ENCODE peak calls at places on chromosomes 7 and 10, in ten cellular contexts. P, B, E, O, F, T, R, C, I and A are unnamed samples.

GRCh38 chr10:100713859-100714565 is 31.4 kb upstream of the PAX2 start:
- DNase-seq in P (no peak), T (peak; percentile 39), E (no peak), R (no peak), I (no peak), B (peak; percentile 63), F (no peak), C (no peak), O (no peak), A (no peak)

GRCh38 chr10:128803790-128804189 is 663.3 kb upstream of the MGMT start:
- DNase-seq in B (no peak), P (no peak), R (no peak), O (no peak), E (no peak), T (no peak), I (peak; percentile 48), C (no peak), F (no peak), A (no peak)

GRCh38 chr7:139673230-139673629 is 104.6 kb downstream of the HIPK2 start:
- DNase-seq in O (no peak), E (peak; percentile 35), C (no peak), P (no peak), T (no peak), I (no peak), R (no peak), B (no peak), F (no peak), A (no peak)

GRCh38 chr10:28945959-28946358 is 268.6 kb downstream of the BAMBI start:
- DNase-seq in T (no peak), R (no peak), P (no peak), F (no peak), E (no peak), C (no peak), O (no peak), B (no peak), I (no peak), A (no peak)

GRCh38 chr10:33878238-33878637 is 543.8 kb upstream of the NRP1 start:
- DNase-seq in R (no peak), T (no peak), I (no peak), O (no peak), P (no peak), F (no peak), E (no peak), C (no peak), B (no peak), A (no peak)

GRCh38 chr7:988426-988911 is 5.5 kb downstream of the CYP2W1 start:
- DNase-seq in O (peak; percentile 48), P (no peak), I (no peak), R (no peak), E (peak; percentile 38), T (no peak), C (no peak), B (peak; percentile 78), F (peak; percentile 50), A (peak; percentile 67)

GRCh38 chr7:100493476-100494264 is 9.9 kb downstream of the NYAP1 start:
- DNase-seq in F (peak; percentile 61), P (no peak), C (no peak), B (peak; percentile 92), R (peak; percentile 33), T (no peak), O (peak; percentile 65), E (peak; percentile 61), I (peak; percentile 73), A (peak; percentile 76)

GRCh38 chr7:90613088-90613498 is 17.0 kb downstream of the CDK14 start:
- DNase-seq in O (no peak), P (no peak), T (no peak), R (no peak), E (no peak), C (no peak), F (no peak), B (no peak), I (no peak), A (no peak)

GRCh38 chr7:150388709-150389531 is 9.8 kb downstream of the ZNF775 start:
- DNase-seq in P (no peak), F (peak; percentile 75), E (peak; percentile 80), I (no peak), R (peak; percentile 98), C (peak; percentile 23), B (peak; percentile 88), O (no peak), T (peak; percentile 95), A (peak; percentile 81)

GRCh38 chr7:116771640-116772039 is 90.7 kb upstream of the CAPZA2 start:
- DNase-seq in B (no peak), C (no peak), I (no peak), F (no peak), P (no peak), O (no peak), E (peak; percentile 59), T (no peak), R (no peak), A (no peak)

GRCh38 chr7:2523461-2523905 is 3.9 kb downstream of the LFNG start:
- DNase-seq in R (no peak), I (peak; percentile 83), E (peak; percentile 70), P (no peak), C (no peak), T (no peak), F (peak; percentile 76), O (no peak), B (peak; percentile 91), A (no peak)

GRCh38 chr10:93336110-93336509 is 146.0 kb downstream of the MYOF start:
- DNase-seq in O (no peak), C (no peak), T (no peak), I (no peak), E (no peak), P (no peak), R (no peak), F (no peak), B (no peak), A (no peak)

GRCh38 chr7:151897201-151897711 is 20.3 kb upstream of the PRKAG2 start:
- DNase-seq in P (no peak), T (peak; percentile 53), B (no peak), R (no peak), E (peak; percentile 38), I (peak; percentile 62), F (peak; percentile 43), O (no peak), C (no peak), A (no peak)

GRCh38 chr7:80508440-80508839 is 3.4 kb downstream of the GNAT3 start:
- DNase-seq in O (no peak), B (no peak), C (no peak), F (no peak), E (no peak), I (no peak), T (no peak), P (no peak), R (no peak), A (no peak)

GRCh38 chr10:58414270-58415041 is 29.2 kb downstream of the TFAM start:
- DNase-seq in F (no peak), P (peak; percentile 82), T (no peak), B (no peak), E (no peak), R (peak; percentile 68), C (peak; percentile 11), I (no peak), O (no peak), A (peak; percentile 11)

GRCh38 chr7:120716306-120716705 is 141.6 kb downstream of the TSPAN12 start:
- DNase-seq in E (no peak), F (no peak), P (no peak), I (no peak), C (no peak), T (no peak), B (no peak), R (no peak), O (no peak), A (no peak)

DNA sequence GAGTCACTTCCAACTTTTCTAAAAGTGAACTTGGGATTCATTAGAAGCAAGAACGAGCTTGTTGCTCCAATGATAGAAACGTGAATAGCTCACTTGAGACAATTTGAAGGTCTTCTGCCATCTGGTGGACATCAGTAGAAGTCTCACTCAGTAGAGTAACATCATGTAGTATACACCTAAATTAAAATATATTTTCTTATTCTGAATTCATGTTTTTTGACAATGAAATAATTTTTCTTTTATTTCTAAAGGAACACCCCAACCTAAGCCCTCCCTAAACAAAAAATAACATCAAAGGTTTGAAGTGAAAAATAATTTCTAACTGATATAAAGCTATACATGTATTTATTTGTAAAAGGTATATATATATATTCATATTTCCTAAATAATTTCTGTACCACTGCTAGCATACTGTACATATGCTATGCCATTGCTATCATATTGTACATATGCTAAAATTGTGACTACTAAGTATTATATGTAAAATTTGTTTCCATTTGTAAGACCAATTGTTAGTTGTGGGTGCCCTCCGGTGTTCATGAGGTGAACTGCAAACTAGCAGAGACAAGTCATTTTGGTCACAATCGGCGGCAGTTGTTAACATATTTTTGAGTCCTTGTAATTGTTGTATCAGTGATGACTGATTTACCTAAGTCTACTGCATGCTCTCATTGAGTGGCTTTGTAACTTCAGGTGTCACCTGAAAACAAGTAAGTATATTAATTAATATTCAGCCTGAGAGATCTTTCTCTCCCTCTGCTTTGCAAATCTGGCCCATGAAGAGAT is 121.9 kb downstream of the PTPRZ1 start:
- DNase-seq in P (peak; percentile 77), C (peak; percentile 74), E (peak; percentile 50), F (peak; percentile 72), B (no peak), R (peak; percentile 70), O (peak; percentile 60), I (peak; percentile 68), T (no peak), A (peak; percentile 50)
- TF ChIP-seq EP300 in P (no peak), C (no peak), E (no peak), F (no peak), B (no peak), R (no peak), O (no peak), I (no peak), T (no peak), A (no peak)

DNA sequence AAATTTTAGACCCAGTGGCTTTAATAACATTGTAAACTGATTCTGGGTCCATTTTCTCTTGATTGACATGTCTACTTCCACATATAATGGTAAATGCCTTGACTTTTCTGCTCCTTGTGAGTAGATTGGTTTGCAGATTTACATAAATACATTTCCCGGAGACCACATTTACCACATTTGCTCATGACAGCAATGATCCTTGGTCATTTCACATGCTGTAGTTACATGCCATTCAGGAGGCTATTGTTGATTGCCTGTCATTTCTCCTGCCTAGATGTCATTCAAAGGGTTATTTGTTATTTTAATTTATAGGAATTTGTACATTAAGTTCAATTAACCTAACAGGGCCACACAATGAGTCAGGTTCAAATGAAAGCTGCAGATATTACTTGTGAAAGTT is 280.5 kb downstream of the CNTNAP2 start:
- DNase-seq in T (no peak), E (no peak), C (no peak), O (no peak), R (no peak), P (no peak), F (no peak), B (no peak), I (no peak), A (no peak)
- H3K4me1 ChIP-seq in T (no peaks in the 10 kb centered on the region), E (no peaks in the 10 kb centered on the region), C (no peaks in the 10 kb centered on the region), O (no peaks in the 10 kb centered on the region), R (no peaks in the 10 kb centered on the region), P (no peaks in the 10 kb centered on the region), F (no peaks in the 10 kb centered on the region), B (no peaks in the 10 kb centered on the region), I (no peaks in the 10 kb centered on the region), A (no peaks in the 10 kb centered on the region)

GRCh38 chr10:87945994-87946393 is 82.6 kb downstream of the PTEN start:
- DNase-seq in B (no peak), P (no peak), I (no peak), E (no peak), F (no peak), O (no peak), R (no peak), C (no peak), T (no peak), A (no peak)
- TF ChIP-seq POLR2A in B (no peak), P (no peak), I (no peak), E (no peak), F (no peak), O (no peak), R (no peak), C (no peak), T (no peak), A (no peak)

GRCh38 chr7:43303740-43304241 is 191.3 kb downstream of the HECW1 start:
- DNase-seq in E (no peak), O (no peak), P (no peak), I (no peak), B (no peak), C (no peak), R (no peak), F (no peak), T (no peak), A (no peak)
- TF ChIP-seq EP300 in E (no peak), O (no peak), P (no peak), I (no peak), B (no peak), C (no peak), R (no peak), F (no peak), T (no peak), A (no peak)